ENCODE peak calls at places on chromosome 12, in six cellular contexts. I, P, G, V, H and X are unnamed samples.

GRCh38 chr12:52403561-52403960 is 2.6 kb downstream of the KRT82 start:
- DNase-seq in P (no peak), V (no peak), H (no peak), G (no peak), I (no peak), X (no peak)

GRCh38 chr12:4265280-4265679 is 8.3 kb upstream of the CCND2 start:
- DNase-seq in P (no peak), V (no peak), H (no peak), I (no peak), G (no peak), X (no peak)

GRCh38 chr12:44464180-44464579 is 411.9 kb downstream of the NELL2 start:
- DNase-seq in V (no peak), P (no peak), G (no peak), I (no peak), H (no peak), X (peak)

GRCh38 chr12:13223176-13223806 is 26.8 kb downstream of the EMP1 start:
- DNase-seq in I (no peak), V (no peak), G (no peak), H (no peak), P (no peak), X (no peak)

GRCh38 chr12:54300732-54301427 is at the start of gene NFE2:
- DNase-seq in H (peak), I (peak), V (no peak), P (peak), G (peak), X (peak)

GRCh38 chr12:78726854-78727253 is 137.7 kb upstream of the SYT1 start:
- DNase-seq in V (no peak), I (no peak), H (no peak), P (no peak), G (no peak), X (no peak)

GRCh38 chr12:91383106-91383505 is 200.5 kb upstream of the DCN start:
- DNase-seq in I (no peak), H (no peak), V (no peak), G (no peak), P (no peak), X (no peak)

GRCh38 chr12:101671157-101671791 is 26.2 kb upstream of the CHPT1 start:
- DNase-seq in V (no peak), G (no peak), I (no peak), H (no peak), P (no peak), X (no peak)

GRCh38 chr12:106106892-106107291 is 31.9 kb downstream of the NUAK1 start:
- DNase-seq in P (no peak), H (no peak), V (no peak), G (no peak), I (no peak), X (no peak)

GRCh38 chr12:44299524-44299923 is 463.6 kb downstream of the TMEM117 start:
- DNase-seq in I (no peak), G (no peak), H (no peak), V (no peak), P (no peak), X (no peak)

GRCh38 chr12:8455281-8455680 is 481 bp upstream of the CLEC6A start:
- DNase-seq in V (no peak), G (no peak), I (no peak), H (no peak), P (no peak), X (no peak)

GRCh38 chr12:47730341-47730744 is 5.1 kb upstream of the ENDOU start:
- DNase-seq in G (no peak), V (no peak), P (no peak), I (no peak), H (no peak), X (no peak)

GRCh38 chr12:442235-442884 is 17.4 kb upstream of the B4GALNT3 start:
- DNase-seq in G (peak), H (peak), V (peak), I (peak), P (peak), X (peak)

GRCh38 chr12:50151047-50151687 is 16.0 kb downstream of the CERS5 start:
- DNase-seq in V (no peak), I (no peak), P (no peak), G (no peak), H (no peak), X (no peak)

GRCh38 chr12:41552507-41553047 is 364.5 kb downstream of the PDZRN4 start:
- DNase-seq in H (no peak), G (no peak), P (no peak), I (no peak), V (no peak), X (no peak)

GRCh38 chr12:90339837-90340236 is 615.1 kb downstream of the CCER1 start:
- DNase-seq in P (no peak), V (no peak), H (no peak), I (no peak), G (no peak), X (no peak)